ENCODE peak calls at places on chromosomes 2 and 18, in five cellular contexts. J, L, U, O and Y are unnamed samples.

GRCh38 chr2:234996041-234996440 is 44.2 kb downstream of the SH3BP4 start:
- DNase-seq in J (no peak), L (no peak), U (no peak), O (no peak), Y (no peak)

GRCh38 chr2:239106314-239106908 is 258.5 kb downstream of the TWIST2 start:
- DNase-seq in J (peak), L (peak), U (peak), O (peak), Y (peak)

GRCh38 chr2:65265090-65266045 is 37.7 kb downstream of the ACTR2 start:
- DNase-seq in J (peak), L (peak), U (peak), O (peak), Y (peak)

GRCh38 chr2:10337449-10337848 is 34.7 kb downstream of the HPCAL1 start:
- DNase-seq in J (no peak), L (no peak), U (no peak), O (no peak), Y (no peak)

GRCh38 chr2:83475371-83475770 is 983.7 kb downstream of the SUCLG1 start:
- DNase-seq in J (no peak), L (no peak), U (no peak), O (no peak), Y (no peak)

GRCh38 chr18:49008156-49008555 is 57.4 kb upstream of the SMAD7 start:
- DNase-seq in J (no peak), L (no peak), U (no peak), O (no peak), Y (no peak)

GRCh38 chr2:23694058-23695045 is 232.6 kb downstream of the ATAD2B start:
- DNase-seq in J (no peak), L (no peak), U (no peak), O (no peak), Y (no peak)

GRCh38 chr2:152825834-152826233 is 107.4 kb downstream of the ARL6IP6 start:
- DNase-seq in J (no peak), L (no peak), U (no peak), O (no peak), Y (no peak)

GRCh38 chr18:50194623-50195532 is at the start of gene MYO5B:
- DNase-seq in J (peak), L (peak), U (peak), O (peak), Y (peak)

GRCh38 chr2:127694986-127695385 is 6.3 kb upstream of the SFT2D3 start:
- DNase-seq in J (no peak), L (no peak), U (no peak), O (no peak), Y (no peak)

GRCh38 chr2:149261672-149262071 is 68.7 kb upstream of the LYPD6 start:
- DNase-seq in J (peak), L (no peak), U (no peak), O (no peak), Y (no peak)

GRCh38 chr2:232260075-232260474 is 118.5 kb upstream of the ALPP start:
- DNase-seq in J (no peak), L (no peak), U (no peak), O (peak), Y (peak)

GRCh38 chr2:240337028-240337427 is 98.4 kb upstream of the GPC1 start:
- DNase-seq in J (no peak), L (no peak), U (no peak), O (no peak), Y (no peak)

GRCh38 chr18:49340446-49340845 is 120.0 kb downstream of the DYM start:
- DNase-seq in J (no peak), L (no peak), U (no peak), O (peak), Y (no peak)

GRCh38 chr2:72570401-72570800 is 255.4 kb downstream of the EXOC6B start:
- DNase-seq in J (no peak), L (peak), U (no peak), O (no peak), Y (no peak)

GRCh38 chr18:48053881-48054586 is 123.6 kb upstream of the SMAD2 start:
- DNase-seq in J (no peak), L (no peak), U (peak), O (no peak), Y (no peak)

GRCh38 chr18:9475643-9476580 is 599 bp downstream of the RALBP1 start:
- DNase-seq in J (peak), L (no peak), U (no peak), O (peak), Y (no peak)

GRCh38 chr2:98374958-98375570 is 28.8 kb downstream of the CNGA3 start:
- DNase-seq in J (no peak), L (no peak), U (no peak), O (no peak), Y (no peak)

GRCh38 chr2:127421116-127421800 is 3.0 kb downstream of the PROC start:
- DNase-seq in J (no peak), L (no peak), U (no peak), O (no peak), Y (no peak)

GRCh38 chr2:235105821-235106359 is 154.1 kb downstream of the SH3BP4 start:
- DNase-seq in J (no peak), L (no peak), U (no peak), O (no peak), Y (no peak)

GRCh38 chr2:161576421-161576820 is 47.8 kb upstream of the SLC4A10 start:
- DNase-seq in J (peak), L (peak), U (no peak), O (no peak), Y (no peak)

GRCh38 chr2:162123806-162124758 is 28.0 kb downstream of the GCG start:
- DNase-seq in J (peak), L (peak), U (no peak), O (peak), Y (peak)

GRCh38 chr2:7052404-7052803 is 135.2 kb downstream of the RNF144A start:
- DNase-seq in J (peak), L (no peak), U (no peak), O (no peak), Y (no peak)

GRCh38 chr2:74516650-74517049 is 2.4 kb downstream of the TLX2 start:
- DNase-seq in J (no peak), L (no peak), U (no peak), O (no peak), Y (no peak)

GRCh38 chr2:142140434-142140845 is 9.6 kb upstream of the LRP1B start:
- DNase-seq in J (peak), L (peak), U (no peak), O (no peak), Y (no peak)

GRCh38 chr2:126644630-126645191 is 11.2 kb upstream of the GYPC start:
- DNase-seq in J (peak), L (no peak), U (no peak), O (no peak), Y (no peak)

GRCh38 chr2:496729-497128 is 180.5 kb downstream of the TMEM18 start:
- DNase-seq in J (no peak), L (no peak), U (no peak), O (no peak), Y (no peak)

GRCh38 chr18:76499596-76500340 is 4.7 kb upstream of the ZNF516 start:
- DNase-seq in J (peak), L (no peak), U (no peak), O (no peak), Y (no peak)

GRCh38 chr2:8662239-8662879 is 19.5 kb upstream of the ID2 start:
- DNase-seq in J (no peak), L (peak), U (no peak), O (peak), Y (peak)

GRCh38 chr2:11129598-11130449 is 25.4 kb upstream of the SLC66A3 start:
- DNase-seq in J (peak), L (peak), U (peak), O (no peak), Y (peak)

DNA sequence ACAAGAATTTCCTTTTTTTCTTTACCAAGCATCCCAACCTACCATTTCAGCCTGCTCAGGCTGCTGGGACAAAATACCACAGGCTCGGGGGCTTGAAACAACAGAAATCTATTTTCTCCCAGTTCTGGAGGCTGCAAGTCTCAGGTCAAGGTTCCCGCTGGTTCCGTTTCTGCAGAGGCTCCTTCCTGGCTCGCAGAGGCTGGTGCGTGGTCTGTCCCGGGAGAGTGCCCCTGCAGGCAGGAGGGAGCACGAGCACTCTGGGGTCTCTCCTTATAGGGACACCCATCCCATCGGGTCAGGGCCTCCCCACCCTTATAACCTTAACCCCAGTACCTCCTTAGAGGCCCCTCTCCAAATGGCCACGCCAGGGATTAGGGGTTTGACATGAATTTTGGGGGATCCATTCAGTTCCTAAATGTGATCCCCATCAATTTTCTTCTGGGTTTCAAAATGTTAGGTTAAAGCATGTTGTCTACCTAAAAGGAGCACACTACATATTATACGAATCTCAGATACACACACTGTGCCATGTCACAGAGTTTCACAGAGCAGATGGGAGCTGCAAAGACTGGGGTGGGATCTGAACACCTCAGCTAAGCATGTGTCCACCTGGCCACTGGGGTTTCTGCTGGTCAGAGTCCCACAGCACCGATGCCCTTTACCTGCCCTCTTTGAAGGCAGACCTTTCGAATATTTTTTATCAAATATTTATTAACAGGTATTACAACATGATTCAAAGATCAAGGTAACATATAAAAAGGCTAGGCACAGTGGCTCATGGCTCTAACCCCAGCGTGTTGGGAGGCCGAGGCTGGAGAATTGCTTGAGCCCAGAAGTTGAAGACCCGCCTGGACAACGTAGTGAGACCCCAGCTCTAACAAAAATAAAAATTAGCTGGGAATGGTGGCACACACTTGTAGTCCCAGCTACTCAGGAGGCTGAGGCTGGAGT is 17.6 kb upstream of the ADI1 start:
- DNase-seq in J (peak), L (peak), U (peak), O (peak), Y (peak)
- TF ChIP-seq CTCF in J (peak), L (peak), U (no peak), O (peak), Y (peak)

DNA sequence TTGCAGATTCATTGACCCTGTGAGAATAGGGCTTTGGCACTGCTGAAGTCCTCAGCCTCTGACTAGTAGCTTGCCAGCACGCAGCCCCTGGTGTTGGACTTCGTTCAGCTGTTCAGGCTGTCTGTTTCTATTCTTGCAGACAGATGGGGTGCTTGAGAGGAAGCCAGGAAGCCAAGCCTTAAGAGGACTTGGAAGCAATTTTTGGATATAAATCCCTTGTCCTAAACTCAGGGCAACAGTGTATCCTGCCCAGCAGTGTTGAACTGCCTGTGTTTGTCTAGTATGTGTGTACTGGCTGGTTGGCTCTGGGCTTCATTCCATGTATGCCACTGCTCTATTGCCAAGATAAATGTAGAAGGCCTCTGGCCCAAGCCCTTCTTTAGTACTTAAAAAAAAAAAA is 108.6 kb downstream of the COMMD1 start:
- DNase-seq in J (no peak), L (peak), U (peak), O (no peak), Y (no peak)
- TF ChIP-seq CTCF in J (no peak), L (no peak), U (no peak), O (no peak), Y (no peak)

GRCh38 chr2:150911766-150912280 is 349.8 kb downstream of the RBM43 start:
- DNase-seq in J (no peak), L (peak), U (peak), O (peak), Y (no peak)
- TF ChIP-seq CTCF in J (no peak), L (peak), U (no peak), O (no peak), Y (no peak)

GRCh38 chr2:80256396-80257167 is 48.0 kb downstream of the LRRTM1 start:
- DNase-seq in J (peak), L (peak), U (no peak), O (no peak), Y (no peak)
- TF ChIP-seq CTCF in J (peak), L (no peak), U (no peak), O (no peak), Y (no peak)

GRCh38 chr18:55321268-55322175 is 266.5 kb downstream of the TCF4 start:
- DNase-seq in J (peak), L (peak), U (peak), O (peak), Y (peak)
- TF ChIP-seq CTCF in J (no peak), L (no peak), U (no peak), O (no peak), Y (no peak)

GRCh38 chr2:158045362-158045761 is 56.3 kb upstream of the UPP2 start:
- DNase-seq in J (peak), L (peak), U (peak), O (no peak), Y (peak)
- TF ChIP-seq CTCF in J (no peak), L (peak), U (peak), O (no peak), Y (peak)

GRCh38 chr18:62876106-62876505 is 160.8 kb downstream of the PHLPP1 start:
- DNase-seq in J (no peak), L (peak), U (no peak), O (no peak), Y (peak)

GRCh38 chr18:62875320-62875719 is 160.0 kb downstream of the PHLPP1 start:
- DNase-seq in J (no peak), L (no peak), U (no peak), O (no peak), Y (no peak)

GRCh38 chr18:62876828-62877227 is 161.5 kb downstream of the PHLPP1 start:
- DNase-seq in J (no peak), L (no peak), U (no peak), O (no peak), Y (no peak)

GRCh38 chr18:62878305-62878704 is 163.0 kb downstream of the PHLPP1 start:
- DNase-seq in J (no peak), L (peak), U (no peak), O (no peak), Y (no peak)

GRCh38 chr18:62877448-62878221 is 162.3 kb downstream of the PHLPP1 start:
- DNase-seq in J (no peak), L (peak), U (no peak), O (no peak), Y (no peak)
- TF ChIP-seq CTCF in J (no peak), L (no peak), U (no peak), O (no peak), Y (no peak)